ENCODE peak calls at places on chromosomes 4 and X, in nine cellular contexts. Z is astrocyte of the spinal cord, D is kidney tubule cell, M is COLO829, W is Calu3, J is tibial artery, P is AML-193, L is KBM-7, R is RWPE1. K is an unnamed sample.

GRCh38 chrX:23845316-23845932 is 62.3 kb downstream of the APOO start:
- DNase-seq in R (no peak), J (no peak), M (no peak), P (no peak), Z (peak; percentile 5), L (peak; percentile 20), W (peak; percentile 18), D (no peak), K (no peak)

GRCh38 chr4:120671538-120671937 is 251.0 kb downstream of the PRDM5 start:
- DNase-seq in R (no peak), M (no peak), J (no peak), W (no peak), P (no peak), D (no peak), Z (no peak), L (no peak), K (no peak)

GRCh38 chrX:119045884-119046283 is 26.9 kb upstream of the CT47C1 start:
- DNase-seq in J (no peak), L (no peak), W (no peak), D (peak; percentile 32), R (no peak), P (no peak), M (no peak), Z (no peak), K (peak; percentile 8)

GRCh38 chr4:4887426-4887825 is 28.0 kb downstream of the MSX1 start:
- DNase-seq in Z (no peak), D (no peak), J (no peak), M (no peak), W (no peak), P (no peak), L (no peak), R (no peak), K (no peak)

GRCh38 chr4:145912391-145912790 is 26.2 kb downstream of the ZNF827 start:
- DNase-seq in P (no peak), D (no peak), W (no peak), L (no peak), R (no peak), M (no peak), Z (no peak), J (no peak), K (no peak)

GRCh38 chrX:30893206-30893605 is 4.2 kb upstream of the TAB3 start:
- DNase-seq in W (peak; percentile 54), P (no peak), M (no peak), D (peak; percentile 69), Z (peak; percentile 25), L (no peak), J (no peak), R (peak; percentile 19), K (no peak)

GRCh38 chrX:6384391-6384790 is 150.5 kb downstream of the VCX3A start:
- DNase-seq in L (no peak), R (no peak), D (no peak), M (no peak), J (no peak), W (no peak), P (no peak), Z (no peak), K (no peak)

GRCh38 chr4:148239406-148239805 is 202.8 kb downstream of the NR3C2 start:
- DNase-seq in P (no peak), R (no peak), L (no peak), D (no peak), J (no peak), Z (no peak), W (no peak), M (no peak), K (no peak)

GRCh38 chrX:113305496-113305895 is 464.9 kb upstream of the AMOT start:
- DNase-seq in D (peak; percentile 2), R (no peak), P (no peak), Z (peak; percentile 59), L (no peak), M (no peak), W (no peak), J (no peak), K (peak; percentile 6)

GRCh38 chrX:130418740-130419139 is 17.0 kb downstream of the RBMX2 start:
- DNase-seq in P (no peak), W (no peak), J (no peak), L (no peak), D (no peak), R (no peak), M (no peak), Z (no peak), K (no peak)

GRCh38 chrX:65601530-65602281 is 65.7 kb upstream of the MSN start:
- DNase-seq in Z (peak; percentile 85), W (peak; percentile 39), L (peak; percentile 94), P (peak; percentile 46), M (no peak), R (no peak), J (peak; percentile 88), D (peak; percentile 72), K (peak; percentile 15)

GRCh38 chr4:121953860-121954259 is 2.0 kb upstream of the TRPC3 start:
- DNase-seq in W (no peak), L (no peak), M (no peak), P (no peak), Z (no peak), R (no peak), D (no peak), J (no peak), K (no peak)

GRCh38 chrX:122622800-122623199 is 561.3 kb upstream of the GRIA3 start:
- DNase-seq in M (peak; percentile 44), P (no peak), D (no peak), L (no peak), J (no peak), Z (no peak), R (no peak), W (no peak), K (no peak)

GRCh38 chr4:2442175-2442993 is 23.6 kb downstream of the CFAP99 start:
- DNase-seq in J (no peak), L (no peak), W (no peak), R (no peak), M (no peak), Z (no peak), P (no peak), D (no peak), K (no peak)

GRCh38 chrX:53050841-53051240 is 2.3 kb downstream of the GPR173 start:
- DNase-seq in M (no peak), D (no peak), R (no peak), W (no peak), L (no peak), J (no peak), P (no peak), Z (peak; percentile 17), K (no peak)

GRCh38 chrX:8815460-8816065 is 14.4 kb upstream of the FAM9A start:
- DNase-seq in L (peak; percentile 73), P (peak; percentile 9), R (peak; percentile 55), M (peak; percentile 46), Z (peak; percentile 37), D (peak; percentile 54), J (no peak), W (peak; percentile 45), K (peak; percentile 21)

GRCh38 chr4:95929448-95930064 is 89.7 kb downstream of the PDHA2 start:
- DNase-seq in Z (peak; percentile 33), R (no peak), J (no peak), P (no peak), W (no peak), L (peak; percentile 16), D (no peak), M (no peak), K (no peak)

GRCh38 chrX:53449632-53450031 is 15.5 kb upstream of the HSD17B10 start:
- DNase-seq in W (no peak), J (no peak), Z (no peak), R (no peak), L (no peak), P (no peak), D (peak; percentile 35), M (no peak), K (no peak)

GRCh38 chr4:183362916-183363542 is 40.8 kb upstream of the CLDN24 start:
- DNase-seq in W (no peak), D (peak; percentile 13), M (no peak), J (no peak), P (no peak), R (no peak), Z (peak; percentile 16), L (no peak), K (no peak)

GRCh38 chr4:190017357-190018200 is 9.5 kb downstream of the FRG2 start:
- DNase-seq in L (no peak), W (no peak), J (no peak), R (no peak), M (no peak), D (no peak), Z (no peak), P (no peak), K (no peak)

GRCh38 chrX:65610040-65610439 is 57.4 kb upstream of the MSN start:
- DNase-seq in P (peak; percentile 77), L (peak; percentile 91), R (no peak), Z (no peak), J (no peak), W (no peak), M (no peak), D (no peak), K (no peak)

GRCh38 chrX:47577424-47577823 is 4.8 kb upstream of the TIMP1 start:
- DNase-seq in W (no peak), J (no peak), Z (no peak), M (no peak), R (no peak), D (no peak), P (no peak), L (no peak), K (no peak)

GRCh38 chr4:66929748-66930147 is 615.6 kb downstream of the CENPC start:
- DNase-seq in J (no peak), R (no peak), L (no peak), M (peak; percentile 35), Z (no peak), W (no peak), P (no peak), D (no peak), K (no peak)

GRCh38 chr4:87353592-87353991 is 30.9 kb upstream of the HSD17B13 start:
- DNase-seq in W (no peak), P (no peak), M (peak; percentile 25), L (peak; percentile 41), J (no peak), D (peak; percentile 23), Z (peak; percentile 67), R (peak; percentile 38), K (peak; percentile 10)